ENCODE peak calls at places on chromosomes 2 and 18, in nine cellular contexts. R, W, S, F, A, O, G, M and N are unnamed samples.

GRCh38 chr18:23587220-23587642 is 925 bp upstream of the NPC1 start:
- DNase-seq in R (no peak), O (no peak), M (peak; percentile 82), S (no peak), G (peak; percentile 57), F (no peak), W (no peak), A (no peak), N (no peak)

GRCh38 chr2:236785611-236786057 is 216.0 kb downstream of the ACKR3 start:
- DNase-seq in R (no peak), S (peak; percentile 85), A (no peak), G (no peak), F (no peak), W (no peak), O (no peak), M (no peak), N (no peak)

GRCh38 chr18:33316146-33316587 is 124.4 kb downstream of the CCDC178 start:
- DNase-seq in W (no peak), G (no peak), M (no peak), A (no peak), O (no peak), R (peak; percentile 12), F (no peak), S (no peak), N (peak; percentile 16)

GRCh38 chr2:187266147-187266546 is 181.9 kb downstream of the CALCRL start:
- DNase-seq in G (no peak), A (peak; percentile 2), F (no peak), R (no peak), M (no peak), O (no peak), W (no peak), S (peak; percentile 15), N (no peak)

GRCh38 chr2:240458044-240458899 is 22.8 kb downstream of the GPC1 start:
- DNase-seq in R (no peak), G (peak; percentile 54), A (no peak), W (peak; percentile 8), S (no peak), F (no peak), M (peak; percentile 67), O (no peak), N (no peak)

GRCh38 chr2:227862227-227862740 is 9.1 kb upstream of the DAW1 start:
- DNase-seq in W (no peak), O (no peak), F (peak; percentile 35), M (no peak), R (no peak), A (peak; percentile 86), G (no peak), S (peak; percentile 87), N (no peak)

GRCh38 chr18:12657048-12657848 is 659 bp downstream of the SPIRE1 start:
- DNase-seq in W (peak; percentile 53), M (peak; percentile 77), A (peak; percentile 37), S (peak; percentile 59), O (no peak), R (peak; percentile 46), G (peak; percentile 59), F (peak; percentile 54), N (no peak)

GRCh38 chr2:61460168-61460567 is 10.7 kb downstream of the USP34 start:
- DNase-seq in G (no peak), O (peak; percentile 24), F (no peak), M (no peak), W (no peak), R (no peak), A (peak; percentile 81), S (peak; percentile 80), N (no peak)

DNA sequence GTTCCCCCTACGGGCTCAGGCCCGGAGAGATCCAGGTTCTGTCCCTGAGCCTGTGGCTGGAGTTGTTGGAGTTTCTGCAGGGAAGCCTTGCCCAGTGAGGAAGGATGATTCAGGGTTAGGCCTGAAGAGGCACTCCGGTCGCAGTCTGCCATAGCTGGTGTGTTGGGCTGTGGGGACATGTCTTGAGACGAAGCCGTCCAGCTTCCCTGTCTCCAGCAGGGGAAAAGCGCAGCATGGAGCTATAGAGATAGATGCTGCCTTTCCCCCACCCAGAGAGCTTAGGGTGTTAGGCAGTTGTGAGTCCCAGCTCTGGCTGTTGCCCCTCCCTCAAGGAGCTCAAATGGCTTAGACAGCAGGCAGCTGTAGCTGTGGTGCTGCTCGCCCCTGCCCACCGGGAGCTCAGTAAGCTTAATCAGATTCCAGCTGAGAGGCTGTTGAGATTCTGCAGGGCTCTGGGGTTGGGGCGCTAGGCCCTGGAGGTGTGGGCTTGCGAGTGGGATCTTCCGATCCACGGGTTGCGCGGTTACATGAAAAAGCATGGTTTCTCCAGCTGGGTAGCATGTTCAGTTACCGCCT is 103.9 kb downstream of the PMAIP1 start:
- DNase-seq in W (no peak), A (no peak), S (no peak), R (peak; percentile 92), G (no peak), M (no peak), O (no peak), F (no peak), N (no peak)
- H3K27ac ChIP-seq in W (no peak overlapping the region), A (no peak overlapping the region), S (no peak overlapping the region), R (peak overlapping the region; percentile 3), G (no peak overlapping the region), M (no peak overlapping the region), O (no peak overlapping the region), F (no peak overlapping the region), N (no peak overlapping the region)

GRCh38 chr18:50507120-50507590 is 52.7 kb upstream of the MAPK4 start:
- DNase-seq in O (no peak), G (peak; percentile 64), F (peak; percentile 16), W (peak; percentile 42), M (no peak), A (peak; percentile 2), R (peak; percentile 79), S (peak; percentile 74), N (peak; percentile 60)

GRCh38 chr18:50506362-50506761 is 53.5 kb upstream of the MAPK4 start:
- DNase-seq in O (no peak), W (no peak), F (no peak), A (no peak), R (no peak), S (no peak), G (no peak), M (no peak), N (no peak)

GRCh38 chr18:50508228-50508627 is 51.7 kb upstream of the MAPK4 start:
- DNase-seq in R (no peak), O (no peak), S (no peak), M (no peak), A (no peak), G (no peak), F (no peak), W (no peak), N (no peak)

GRCh38 chr18:50509012-50509411 is 50.9 kb upstream of the MAPK4 start:
- DNase-seq in R (no peak), M (no peak), S (no peak), G (no peak), A (no peak), O (no peak), W (no peak), F (no peak), N (no peak)
- H3K27ac ChIP-seq in R (no peak overlapping the region), M (no peak overlapping the region), S (no peak overlapping the region), G (no peak overlapping the region), A (no peak overlapping the region), O (no peak overlapping the region), W (no peak overlapping the region), F (no peak overlapping the region), N (no peak overlapping the region)

GRCh38 chr2:178863130-178863855 is 56.1 kb upstream of the TTN start:
- DNase-seq in W (no peak), M (no peak), O (no peak), R (no peak), S (no peak), G (no peak), F (no peak), A (no peak), N (no peak)

GRCh38 chr2:178860551-178860950 is 53.3 kb upstream of the TTN start:
- DNase-seq in R (no peak), M (no peak), O (no peak), F (no peak), A (peak; percentile 60), G (no peak), S (peak; percentile 77), W (peak; percentile 25), N (no peak)

GRCh38 chr2:178858896-178859628 is 51.8 kb upstream of the TTN start:
- DNase-seq in F (no peak), W (no peak), O (no peak), R (no peak), A (no peak), S (no peak), M (no peak), G (no peak), N (no peak)

GRCh38 chr2:178863856-178864620 is 56.8 kb upstream of the TTN start:
- DNase-seq in F (no peak), S (peak; percentile 27), W (peak; percentile 71), G (no peak), A (peak; percentile 34), O (no peak), R (no peak), M (no peak), N (no peak)

DNA sequence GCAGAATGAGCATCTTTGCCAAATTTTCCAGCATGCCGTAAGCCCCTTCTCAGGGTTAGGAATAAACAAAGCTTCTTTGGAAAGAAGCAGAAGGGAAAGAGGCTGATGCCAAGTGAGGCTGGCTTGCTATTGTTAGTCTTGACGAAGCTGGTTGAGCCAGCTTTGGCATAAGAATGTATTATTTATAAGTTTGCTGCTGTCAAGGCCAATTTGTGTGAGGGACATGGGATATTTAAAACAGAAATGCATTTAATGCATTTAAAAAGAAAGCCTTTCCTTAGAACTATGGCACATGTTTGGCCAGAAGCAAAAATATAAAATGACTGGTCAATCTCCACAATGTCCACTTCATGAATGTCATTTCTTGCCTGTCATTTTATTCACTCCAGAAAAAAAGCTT is 52.5 kb upstream of the TTN start:
- DNase-seq in O (no peak), F (no peak), A (peak; percentile 33), M (no peak), G (no peak), W (no peak), R (no peak), S (no peak), N (no peak)
- H3K27ac ChIP-seq in O (no peak overlapping the region), F (no peak overlapping the region), A (no peak overlapping the region), M (no peak overlapping the region), G (no peak overlapping the region), W (peak overlapping the region; percentile 54), R (no peak overlapping the region), S (peak overlapping the region; percentile 22), N (no peak overlapping the region)

GRCh38 chr2:27071990-27072830 is 756 bp upstream of the OST4 start:
- DNase-seq in O (peak; percentile 73), F (no peak), S (peak; percentile 97), G (peak; percentile 67), M (peak; percentile 83), R (peak; percentile 53), W (peak; percentile 76), A (peak; percentile 90), N (no peak)

GRCh38 chr2:27071277-27071989 is at the start of gene OST4:
- DNase-seq in M (peak; percentile 99), O (peak; percentile 84), A (peak; percentile 93), F (peak; percentile 95), R (peak; percentile 93), S (peak; percentile 97), G (peak; percentile 97), W (peak; percentile 95), N (no peak)

GRCh38 chr2:27070653-27071276 is 689 bp downstream of the OST4 start:
- DNase-seq in F (no peak), S (no peak), R (no peak), M (peak; percentile 51), W (no peak), G (no peak), O (no peak), A (no peak), N (no peak)

GRCh38 chr2:27069436-27069835 is 2.0 kb downstream of the OST4 start:
- DNase-seq in M (peak; percentile 71), G (no peak), R (no peak), W (no peak), O (no peak), F (no peak), S (no peak), A (no peak), N (no peak)

DNA sequence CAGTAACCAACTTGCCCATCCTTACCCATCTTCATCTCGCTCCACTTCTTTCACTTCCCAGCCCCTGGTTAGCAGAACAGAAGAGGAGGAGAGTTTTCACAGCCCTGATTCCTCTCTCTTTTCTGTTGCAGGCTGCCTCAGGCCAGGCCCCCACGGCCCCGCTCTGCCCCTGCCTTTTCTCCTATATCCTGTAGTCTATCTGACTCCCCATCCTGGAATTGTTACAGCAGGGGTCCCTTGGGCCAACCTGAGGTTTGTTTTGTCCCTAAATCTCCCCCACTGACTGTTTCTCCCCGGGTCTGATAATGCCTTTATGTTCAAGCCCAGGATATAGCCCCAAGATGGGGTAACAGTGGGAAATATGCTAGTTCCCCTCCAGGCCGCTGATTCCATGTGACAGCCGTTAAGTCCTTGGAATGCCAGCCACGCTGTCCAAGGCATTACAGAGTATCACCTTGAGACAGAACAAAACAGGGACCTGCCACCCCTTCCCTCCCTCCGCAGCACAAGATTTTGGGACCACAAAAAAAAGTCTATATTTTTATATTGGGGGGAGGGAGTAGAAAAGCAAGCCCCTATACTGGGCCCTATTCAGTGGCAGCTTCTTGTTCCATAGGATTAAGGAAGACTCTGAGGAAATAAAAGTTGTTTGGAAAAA is 1.4 kb downstream of the OST4 start:
- DNase-seq in G (no peak), W (no peak), M (peak; percentile 64), A (no peak), F (no peak), R (no peak), S (no peak), O (no peak), N (no peak)
- H3K27ac ChIP-seq in G (no peak overlapping the region), W (peak overlapping the region; percentile 91), M (no peak overlapping the region), A (peak overlapping the region; percentile 87), F (peak overlapping the region; percentile 86), R (no peak overlapping the region), S (peak overlapping the region; percentile 21), O (peak overlapping the region; percentile 11), N (no peak overlapping the region)